ENCODE peak calls at places on chromosomes 11 and 22, in six cellular contexts. T is heart right ventricle, Y is AG09319, R is spleen, J is B cell, D is pancreas. G is an unnamed sample.

GRCh38 chr11:48005878-48006277 is 25.5 kb downstream of the PTPRJ start:
- DNase-seq in T (no peak), Y (no peak), R (peak), J (no peak), D (no peak), G (no peak)

GRCh38 chr11:13940611-13941256 is 21.8 kb upstream of the SPON1 start:
- DNase-seq in T (no peak), Y (no peak), R (no peak), J (no peak), D (no peak), G (no peak)

GRCh38 chr11:20013346-20014066 is 146.8 kb downstream of the DBX1 start:
- DNase-seq in T (peak), Y (no peak), R (no peak), J (no peak), D (no peak), G (peak)

GRCh38 chr11:66720223-66720898 is 8.7 kb downstream of the SPTBN2 start:
- DNase-seq in T (no peak), Y (no peak), R (peak), J (no peak), D (peak), G (no peak)

GRCh38 chr11:70203749-70204465 is 811 bp downstream of the FADD start:
- DNase-seq in T (peak), Y (peak), R (peak), J (peak), D (no peak), G (no peak)

GRCh38 chr11:107017433-107018227 is 646 bp downstream of the GUCY1A2 start:
- DNase-seq in T (peak), Y (no peak), R (peak), J (no peak), D (peak), G (peak)

GRCh38 chr11:69203901-69204245 is 48.1 kb downstream of the SMIM38 start:
- DNase-seq in T (no peak), Y (no peak), R (no peak), J (no peak), D (no peak), G (no peak)

GRCh38 chr11:69474736-69475135 is 6.7 kb upstream of the LINC01488 start:
- DNase-seq in T (no peak), Y (no peak), R (peak), J (no peak), D (no peak), G (no peak)

GRCh38 chr11:35141538-35141937 is 2.6 kb downstream of the CD44 start:
- DNase-seq in T (peak), Y (no peak), R (peak), J (peak), D (peak), G (peak)

GRCh38 chr11:62245271-62245753 is 3.3 kb downstream of the SCGB1D2 start:
- DNase-seq in T (no peak), Y (no peak), R (no peak), J (no peak), D (no peak), G (no peak)

GRCh38 chr11:130473056-130473794 is 24.8 kb downstream of the ADAMTS15 start:
- DNase-seq in T (no peak), Y (no peak), R (no peak), J (no peak), D (no peak), G (no peak)

GRCh38 chr22:17672417-17672991 is 33.9 kb downstream of the BCL2L13 start:
- DNase-seq in T (no peak), Y (peak), R (no peak), J (no peak), D (no peak), G (no peak)

GRCh38 chr22:37187891-37188761 is at the start of gene C1QTNF6:
- DNase-seq in T (no peak), Y (no peak), R (peak), J (no peak), D (peak), G (peak)

GRCh38 chr11:65438257-65439151 is 15.9 kb downstream of the NEAT1 start:
- DNase-seq in T (no peak), Y (no peak), R (no peak), J (no peak), D (no peak), G (no peak)

GRCh38 chr11:121520243-121521144 is 67.7 kb upstream of the SORL1-AS1 start:
- DNase-seq in T (no peak), Y (peak), R (no peak), J (no peak), D (no peak), G (no peak)

GRCh38 chr11:101323997-101324396 is 194.4 kb upstream of the PGR start:
- DNase-seq in T (no peak), Y (no peak), R (no peak), J (peak), D (no peak), G (no peak)

GRCh38 chr22:36227396-36227795 is 11.9 kb downstream of the APOL2 start:
- DNase-seq in T (no peak), Y (no peak), R (no peak), J (no peak), D (no peak), G (no peak)

GRCh38 chr11:59174664-59175033 is 2.7 kb downstream of the DTX4 start:
- DNase-seq in T (no peak), Y (no peak), R (no peak), J (no peak), D (no peak), G (no peak)

GRCh38 chr11:120063686-120064340 is 74.1 kb downstream of the TRIM29 start:
- DNase-seq in T (no peak), Y (no peak), R (no peak), J (no peak), D (no peak), G (no peak)

GRCh38 chr11:126526471-126526870 is 171.0 kb downstream of the ST3GAL4 start:
- DNase-seq in T (no peak), Y (no peak), R (peak), J (no peak), D (no peak), G (no peak)

GRCh38 chr11:78685156-78685555 is 110.5 kb upstream of the NARS2 start:
- DNase-seq in T (no peak), Y (no peak), R (no peak), J (no peak), D (no peak), G (no peak)

GRCh38 chr11:12625438-12626071 is 48.7 kb upstream of the TEAD1 start:
- DNase-seq in T (no peak), Y (no peak), R (no peak), J (no peak), D (no peak), G (no peak)

GRCh38 chr22:17787159-17788022 is 13.1 kb upstream of the BID start:
- DNase-seq in T (no peak), Y (no peak), R (no peak), J (no peak), D (no peak), G (no peak)

GRCh38 chr22:49247194-49247924 is 580.3 kb downstream of the BRD1 start:
- DNase-seq in T (no peak), Y (no peak), R (no peak), J (no peak), D (no peak), G (peak)

GRCh38 chr11:123560001-123560400 is 94.4 kb downstream of the SCN3B start:
- DNase-seq in T (peak), Y (peak), R (no peak), J (peak), D (peak), G (peak)

GRCh38 chr11:105489431-105489830 is 120.4 kb upstream of the GRIA4 start:
- DNase-seq in T (no peak), Y (no peak), R (no peak), J (no peak), D (no peak), G (no peak)

GRCh38 chr11:76173663-76174062 is 32.6 kb downstream of the WNT11 start:
- DNase-seq in T (no peak), Y (no peak), R (no peak), J (no peak), D (no peak), G (no peak)

GRCh38 chr22:45198463-45198795 is 34.7 kb downstream of the NUP50 start:
- DNase-seq in T (no peak), Y (no peak), R (no peak), J (no peak), D (no peak), G (no peak)

GRCh38 chr22:31625661-31626426 is 36.2 kb downstream of the PISD start:
- DNase-seq in T (peak), Y (no peak), R (peak), J (no peak), D (peak), G (peak)

GRCh38 chr11:27443746-27444465 is 28.7 kb downstream of the LGR4 start:
- DNase-seq in T (no peak), Y (no peak), R (no peak), J (no peak), D (no peak), G (no peak)

GRCh38 chr22:24146791-24147353 is 34.4 kb upstream of the SUSD2 start:
- DNase-seq in T (peak), Y (peak), R (no peak), J (no peak), D (no peak), G (peak)

GRCh38 chr11:10050561-10050960 is 243.5 kb downstream of the SBF2 start:
- DNase-seq in T (no peak), Y (no peak), R (no peak), J (no peak), D (no peak), G (no peak)

GRCh38 chr11:97770570-97770969 is 1250.2 kb upstream of the CNTN5 start:
- DNase-seq in T (no peak), Y (no peak), R (no peak), J (no peak), D (no peak), G (no peak)

GRCh38 chr22:40273319-40273718 is 73.0 kb upstream of the ADSL start:
- DNase-seq in T (no peak), Y (no peak), R (no peak), J (no peak), D (no peak), G (no peak)

GRCh38 chr22:17119481-17120202 is 1.5 kb downstream of the TMEM121B start:
- DNase-seq in T (no peak), Y (no peak), R (peak), J (no peak), D (peak), G (peak)

GRCh38 chr11:69439651-69440464 is 41.6 kb upstream of the LINC01488 start:
- DNase-seq in T (no peak), Y (no peak), R (peak), J (no peak), D (peak), G (no peak)

GRCh38 chr11:58004664-58005063 is 19.0 kb upstream of the OR9Q1 start:
- DNase-seq in T (peak), Y (no peak), R (no peak), J (no peak), D (no peak), G (no peak)